ENCODE peak calls at places on chromosomes 1 and 21, in four cellular contexts. E is retinal pigment epithelial cell, R is kidney epithelial cell, A is tibial artery. S is an unnamed sample.

GRCh38 chr1:5939268-5940060 is 52.8 kb downstream of the NPHP4 start:
- DNase-seq in E (no peak), A (peak), R (no peak), S (no peak)

GRCh38 chr1:156858555-156858956 is 361 bp downstream of the INSRR start:
- DNase-seq in A (no peak), R (no peak), E (no peak), S (no peak)

GRCh38 chr1:98454666-98455065 is 206.9 kb upstream of the SNX7 start:
- DNase-seq in R (no peak), E (no peak), A (no peak), S (no peak)

GRCh38 chr1:17251246-17251645 is 2.3 kb downstream of the PADI3 start:
- DNase-seq in E (no peak), A (no peak), R (no peak), S (no peak)

GRCh38 chr1:114320586-114320985 is 166.9 kb upstream of the SYT6 start:
- DNase-seq in R (no peak), A (no peak), E (no peak), S (peak)

GRCh38 chr1:4838231-4838630 is 183.8 kb downstream of the AJAP1 start:
- DNase-seq in A (no peak), R (no peak), E (no peak), S (no peak)

GRCh38 chr1:35461966-35462651 is 95.1 kb downstream of the KIAA0319L start:
- DNase-seq in E (no peak), A (no peak), R (no peak), S (no peak)

GRCh38 chr1:25770541-25771245 is 29.3 kb upstream of the SELENON start:
- DNase-seq in E (no peak), A (no peak), R (no peak), S (no peak)

GRCh38 chr1:221117548-221117951 is 238.3 kb downstream of the HLX start:
- DNase-seq in R (peak), A (peak), E (peak), S (peak)

GRCh38 chr1:209103135-209103534 is 480.4 kb upstream of the CAMK1G start:
- DNase-seq in E (no peak), R (no peak), A (no peak), S (no peak)

GRCh38 chr21:45499970-45500575 is 42.2 kb downstream of the SLC19A1 start:
- DNase-seq in R (no peak), A (peak), E (no peak), S (no peak)

GRCh38 chr1:5793516-5793915 is 198.7 kb downstream of the NPHP4 start:
- DNase-seq in A (no peak), R (no peak), E (no peak), S (no peak)

GRCh38 chr21:39385299-39386145 is 36.6 kb upstream of the HMGN1 start:
- DNase-seq in E (peak), R (peak), A (peak), S (peak)

GRCh38 chr1:98405581-98406059 is 255.9 kb upstream of the SNX7 start:
- DNase-seq in A (no peak), E (no peak), R (no peak), S (peak)

GRCh38 chr1:7171168-7171567 is 385.9 kb downstream of the CAMTA1 start:
- DNase-seq in A (no peak), E (no peak), R (no peak), S (no peak)

GRCh38 chr1:77539510-77540142 is 142.8 kb downstream of the ZZZ3 start:
- DNase-seq in R (peak), E (peak), A (no peak), S (peak)

GRCh38 chr1:192516776-192517297 is 58.7 kb upstream of the RGS1 start:
- DNase-seq in R (peak), A (no peak), E (peak), S (no peak)

GRCh38 chr1:3609769-3610157 is 1.5 kb downstream of the MEGF6 start:
- DNase-seq in A (no peak), R (no peak), E (no peak), S (no peak)

GRCh38 chr1:5933050-5933449 is 59.2 kb downstream of the NPHP4 start:
- DNase-seq in R (no peak), A (no peak), E (no peak), S (no peak)

DNA sequence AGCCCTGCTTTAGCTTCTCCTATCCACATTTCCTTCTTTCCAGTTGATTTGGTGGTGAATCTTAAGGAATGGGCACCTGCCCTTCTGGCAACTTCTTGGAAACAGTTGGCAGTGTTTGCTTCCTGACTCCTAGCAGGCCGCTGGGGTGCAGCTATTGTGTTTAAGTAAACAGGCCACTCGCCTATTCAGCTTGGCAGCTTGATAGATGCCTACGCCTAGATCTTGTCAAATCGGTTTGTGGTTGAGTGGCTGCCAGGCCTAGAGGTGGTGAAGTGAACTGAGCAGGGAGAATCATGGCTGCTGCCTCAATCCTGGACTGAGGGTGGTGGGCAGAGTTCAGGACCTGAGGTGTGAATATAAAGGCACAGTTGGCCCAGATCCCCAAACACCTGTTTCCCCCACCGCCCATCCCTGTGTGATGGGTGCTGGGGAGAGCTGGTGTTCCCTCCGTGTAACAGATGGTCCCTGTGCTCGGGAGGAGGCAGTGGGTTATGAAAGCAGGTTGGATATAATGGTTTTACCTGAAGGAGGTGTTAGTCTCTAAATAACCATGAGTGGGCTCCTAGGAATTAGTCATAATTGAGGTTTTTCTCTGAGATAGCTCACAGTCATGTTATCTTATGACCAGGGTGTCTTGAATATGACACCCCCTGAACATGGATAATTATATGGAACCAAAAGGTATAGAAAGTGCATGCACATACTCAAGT is 940 bp upstream of the PLA2G2C start:
- DNase-seq in E (no peak), A (no peak), R (no peak), S (no peak)
- TF ChIP-seq CTCF in E (no peak), A (no peak), R (no peak), S (no peak)

GRCh38 chr1:65429806-65430205 is 9.3 kb downstream of the LEPR start:
- DNase-seq in A (no peak), E (peak), R (peak), S (peak)
- TF ChIP-seq CTCF in A (no peak), E (no peak), R (no peak), S (no peak)

GRCh38 chr1:10561497-10561896 is 86.7 kb downstream of the PEX14 start:
- DNase-seq in R (peak), E (no peak), A (no peak), S (peak)

GRCh38 chr1:10559386-10559785 is 84.6 kb downstream of the PEX14 start:
- DNase-seq in A (no peak), R (no peak), E (no peak), S (no peak)

GRCh38 chr1:10564063-10564462 is 89.3 kb downstream of the PEX14 start:
- DNase-seq in R (no peak), A (no peak), E (no peak), S (no peak)

GRCh38 chr1:10557714-10558113 is 83.0 kb downstream of the PEX14 start:
- DNase-seq in R (no peak), A (no peak), E (no peak), S (no peak)

GRCh38 chr1:10561955-10562354 is 87.2 kb downstream of the PEX14 start:
- DNase-seq in E (no peak), R (no peak), A (no peak), S (no peak)
- TF ChIP-seq CTCF in E (peak), R (peak), A (no peak), S (peak)

DNA sequence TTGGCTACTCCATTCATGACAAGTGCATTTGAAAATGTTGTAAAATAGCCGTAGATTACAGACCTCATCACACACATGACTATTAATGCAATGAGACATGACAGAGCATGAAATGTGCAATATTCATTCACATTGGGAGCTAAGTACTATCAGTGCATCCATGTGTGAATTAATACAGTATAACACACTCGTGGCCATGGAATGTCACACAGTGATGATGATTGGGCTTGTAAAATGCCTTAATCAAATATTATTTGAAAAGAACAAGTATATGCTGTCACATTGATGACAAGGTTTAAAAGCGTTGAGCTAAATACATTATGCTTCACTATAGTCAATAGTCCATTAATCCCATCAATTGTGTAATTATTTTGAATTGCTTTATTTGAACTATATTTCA is 407.1 kb downstream of the AMY1C start:
- DNase-seq in R (no peak), A (no peak), E (no peak), S (no peak)
- TF ChIP-seq CTCF in R (no peak), A (no peak), E (no peak), S (no peak)

GRCh38 chr1:160850541-160850940 is 12.1 kb downstream of the CD244 start:
- DNase-seq in A (no peak), E (no peak), R (no peak), S (no peak)

GRCh38 chr1:160838876-160839275 is 23.8 kb downstream of the CD244 start:
- DNase-seq in A (no peak), R (no peak), E (no peak), S (no peak)

GRCh38 chr1:160841079-160841478 is 21.6 kb downstream of the CD244 start:
- DNase-seq in E (no peak), R (no peak), A (no peak), S (no peak)

GRCh38 chr1:160846281-160846680 is 16.4 kb downstream of the CD244 start:
- DNase-seq in E (no peak), A (no peak), R (no peak), S (no peak)

DNA sequence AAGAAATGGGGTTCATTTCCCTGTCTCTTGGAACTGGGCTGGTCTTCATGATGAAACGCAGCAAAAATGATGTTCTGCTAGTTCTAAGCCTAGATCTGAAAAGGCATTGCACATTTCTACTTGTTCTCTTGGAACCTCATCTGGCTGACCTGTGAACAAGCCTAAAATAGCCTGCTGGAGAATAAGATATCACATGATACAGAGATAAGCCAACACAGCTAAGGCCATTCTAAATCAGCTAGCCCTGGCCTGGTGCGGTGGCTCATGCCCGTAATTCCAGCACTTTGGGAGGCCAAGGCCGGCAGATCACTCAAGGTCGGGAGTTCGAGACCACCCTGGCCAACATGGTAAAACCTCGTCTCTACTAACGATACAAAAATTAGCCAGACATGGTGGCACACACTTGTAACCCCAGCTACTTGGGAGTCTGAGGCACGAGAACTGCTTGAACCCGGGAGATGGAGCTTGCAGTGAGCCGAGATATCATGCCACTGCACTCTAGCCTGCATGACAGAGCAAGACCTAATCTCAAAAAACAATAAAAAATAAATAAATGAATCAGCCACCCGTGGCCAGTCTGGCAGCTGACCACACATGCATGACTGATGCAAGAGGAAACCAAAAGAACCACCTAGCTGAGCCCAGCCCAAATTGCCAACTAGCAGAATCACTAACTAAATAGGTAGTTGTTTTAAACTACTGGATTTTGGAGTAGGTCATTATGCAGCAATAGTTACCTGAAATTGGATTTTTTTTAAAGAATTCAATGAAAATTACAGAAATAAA is 18.0 kb downstream of the CD244 start:
- DNase-seq in A (no peak), R (no peak), E (no peak), S (no peak)
- TF ChIP-seq CTCF in A (no peak), R (no peak), E (no peak), S (no peak)

GRCh38 chr1:20234761-20235540 is 48.6 kb upstream of the PLA2G2C start:
- DNase-seq in A (no peak), R (no peak), E (no peak), S (no peak)

GRCh38 chr1:20229191-20229590 is 42.9 kb upstream of the PLA2G2C start:
- DNase-seq in E (no peak), A (no peak), R (no peak), S (no peak)

GRCh38 chr1:20237646-20238045 is 51.3 kb upstream of the PLA2G2C start:
- DNase-seq in E (no peak), R (no peak), A (no peak), S (peak)

GRCh38 chr1:20233866-20234265 is 47.5 kb upstream of the PLA2G2C start:
- DNase-seq in A (no peak), E (no peak), R (no peak), S (no peak)

GRCh38 chr1:20233394-20233793 is 47.1 kb upstream of the PLA2G2C start:
- DNase-seq in E (no peak), R (no peak), A (no peak), S (peak)
- TF ChIP-seq CTCF in E (peak), R (no peak), A (no peak), S (peak)

GRCh38 chr1:234980224-234980656 is 148.4 kb downstream of the TOMM20 start:
- DNase-seq in A (no peak), R (no peak), E (peak), S (no peak)
- TF ChIP-seq CTCF in A (no peak), R (no peak), E (peak), S (no peak)